ENCODE peak calls at places on chromosome 15, in ten cellular contexts. One of them, this sample, is unnamed.

GRCh38 chr15:71526061-71526460 is 284.3 kb upstream of the NR2E3 start:
- DNase-seq in heart right ventricle: no peak
- DNase-seq in naive thymus-derived CD4-positive, alpha-beta T cell: no peak
- DNase-seq in esophagus squamous epithelium: no peak
- DNase-seq in brain microvascular endothelial cell: peak
- DNase-seq in effector memory CD4-positive, alpha-beta T cell: no peak
- DNase-seq in right cardiac atrium: no peak
- DNase-seq in transverse colon: no peak
- DNase-seq in kidney epithelial cell: no peak
- DNase-seq in ovary: no peak
- DNase-seq in this sample: no peak

GRCh38 chr15:40776537-40777141 is 6.9 kb downstream of the C15orf62 start:
- DNase-seq in heart right ventricle: no peak
- DNase-seq in naive thymus-derived CD4-positive, alpha-beta T cell: no peak
- DNase-seq in esophagus squamous epithelium: no peak
- DNase-seq in brain microvascular endothelial cell: no peak
- DNase-seq in effector memory CD4-positive, alpha-beta T cell: no peak
- DNase-seq in right cardiac atrium: no peak
- DNase-seq in transverse colon: no peak
- DNase-seq in kidney epithelial cell: no peak
- DNase-seq in ovary: no peak
- DNase-seq in this sample: no peak

GRCh38 chr15:98517051-98517450 is 131.3 kb upstream of the IGF1R start:
- DNase-seq in heart right ventricle: no peak
- DNase-seq in naive thymus-derived CD4-positive, alpha-beta T cell: no peak
- DNase-seq in esophagus squamous epithelium: no peak
- DNase-seq in brain microvascular endothelial cell: no peak
- DNase-seq in effector memory CD4-positive, alpha-beta T cell: no peak
- DNase-seq in right cardiac atrium: no peak
- DNase-seq in transverse colon: no peak
- DNase-seq in kidney epithelial cell: no peak
- DNase-seq in ovary: no peak
- DNase-seq in this sample: no peak

GRCh38 chr15:71195242-71195641 is 80.0 kb downstream of the THSD4 start:
- DNase-seq in heart right ventricle: no peak
- DNase-seq in naive thymus-derived CD4-positive, alpha-beta T cell: no peak
- DNase-seq in esophagus squamous epithelium: no peak
- DNase-seq in brain microvascular endothelial cell: no peak
- DNase-seq in effector memory CD4-positive, alpha-beta T cell: no peak
- DNase-seq in right cardiac atrium: no peak
- DNase-seq in transverse colon: no peak
- DNase-seq in kidney epithelial cell: no peak
- DNase-seq in ovary: no peak
- DNase-seq in this sample: no peak

GRCh38 chr15:77162872-77163633 is 92.1 kb upstream of the TSPAN3 start:
- DNase-seq in heart right ventricle: no peak
- DNase-seq in naive thymus-derived CD4-positive, alpha-beta T cell: no peak
- DNase-seq in esophagus squamous epithelium: no peak
- DNase-seq in brain microvascular endothelial cell: no peak
- DNase-seq in effector memory CD4-positive, alpha-beta T cell: no peak
- DNase-seq in right cardiac atrium: no peak
- DNase-seq in transverse colon: no peak
- DNase-seq in kidney epithelial cell: no peak
- DNase-seq in ovary: no peak
- DNase-seq in this sample: no peak

GRCh38 chr15:46644493-46645481 is 1010.0 kb downstream of the SQOR start:
- DNase-seq in heart right ventricle: no peak
- DNase-seq in naive thymus-derived CD4-positive, alpha-beta T cell: no peak
- DNase-seq in esophagus squamous epithelium: no peak
- DNase-seq in brain microvascular endothelial cell: no peak
- DNase-seq in effector memory CD4-positive, alpha-beta T cell: no peak
- DNase-seq in right cardiac atrium: no peak
- DNase-seq in transverse colon: no peak
- DNase-seq in kidney epithelial cell: no peak
- DNase-seq in ovary: no peak
- DNase-seq in this sample: no peak

GRCh38 chr15:74036271-74037170 is 42.0 kb downstream of the PML start:
- DNase-seq in heart right ventricle: peak
- DNase-seq in naive thymus-derived CD4-positive, alpha-beta T cell: no peak
- DNase-seq in esophagus squamous epithelium: no peak
- DNase-seq in brain microvascular endothelial cell: peak
- DNase-seq in effector memory CD4-positive, alpha-beta T cell: no peak
- DNase-seq in right cardiac atrium: peak
- DNase-seq in transverse colon: peak
- DNase-seq in kidney epithelial cell: peak
- DNase-seq in ovary: no peak
- DNase-seq in this sample: no peak

GRCh38 chr15:91853968-91854943 is 748 bp downstream of the SLCO3A1 start:
- DNase-seq in heart right ventricle: peak
- DNase-seq in naive thymus-derived CD4-positive, alpha-beta T cell: peak
- DNase-seq in esophagus squamous epithelium: no peak
- DNase-seq in brain microvascular endothelial cell: no peak
- DNase-seq in effector memory CD4-positive, alpha-beta T cell: peak
- DNase-seq in right cardiac atrium: peak
- DNase-seq in transverse colon: peak
- DNase-seq in kidney epithelial cell: no peak
- DNase-seq in ovary: peak
- DNase-seq in this sample: no peak

GRCh38 chr15:99481831-99482230 is 84.0 kb upstream of the MEF2A start:
- DNase-seq in heart right ventricle: no peak
- DNase-seq in naive thymus-derived CD4-positive, alpha-beta T cell: no peak
- DNase-seq in esophagus squamous epithelium: no peak
- DNase-seq in brain microvascular endothelial cell: no peak
- DNase-seq in effector memory CD4-positive, alpha-beta T cell: no peak
- DNase-seq in right cardiac atrium: no peak
- DNase-seq in transverse colon: no peak
- DNase-seq in kidney epithelial cell: no peak
- DNase-seq in ovary: no peak
- DNase-seq in this sample: no peak

GRCh38 chr15:28026221-28026620 is 72.9 kb downstream of the OCA2 start:
- DNase-seq in heart right ventricle: no peak
- DNase-seq in naive thymus-derived CD4-positive, alpha-beta T cell: no peak
- DNase-seq in esophagus squamous epithelium: no peak
- DNase-seq in brain microvascular endothelial cell: no peak
- DNase-seq in effector memory CD4-positive, alpha-beta T cell: no peak
- DNase-seq in right cardiac atrium: no peak
- DNase-seq in transverse colon: no peak
- DNase-seq in kidney epithelial cell: no peak
- DNase-seq in ovary: no peak
- DNase-seq in this sample: no peak

GRCh38 chr15:100053476-100054121 is 288.2 kb downstream of the ADAMTS17 start:
- DNase-seq in heart right ventricle: no peak
- DNase-seq in naive thymus-derived CD4-positive, alpha-beta T cell: no peak
- DNase-seq in esophagus squamous epithelium: no peak
- DNase-seq in brain microvascular endothelial cell: no peak
- DNase-seq in effector memory CD4-positive, alpha-beta T cell: no peak
- DNase-seq in right cardiac atrium: no peak
- DNase-seq in transverse colon: no peak
- DNase-seq in kidney epithelial cell: no peak
- DNase-seq in ovary: no peak
- DNase-seq in this sample: no peak

GRCh38 chr15:73493936-73494335 is 51.0 kb downstream of the REC114 start:
- DNase-seq in heart right ventricle: no peak
- DNase-seq in naive thymus-derived CD4-positive, alpha-beta T cell: no peak
- DNase-seq in esophagus squamous epithelium: no peak
- DNase-seq in brain microvascular endothelial cell: no peak
- DNase-seq in effector memory CD4-positive, alpha-beta T cell: no peak
- DNase-seq in right cardiac atrium: no peak
- DNase-seq in transverse colon: no peak
- DNase-seq in kidney epithelial cell: no peak
- DNase-seq in ovary: no peak
- DNase-seq in this sample: no peak

GRCh38 chr15:90836296-90836871 is 32.0 kb upstream of the FURIN start:
- DNase-seq in heart right ventricle: peak
- DNase-seq in naive thymus-derived CD4-positive, alpha-beta T cell: no peak
- DNase-seq in esophagus squamous epithelium: no peak
- DNase-seq in brain microvascular endothelial cell: peak
- DNase-seq in effector memory CD4-positive, alpha-beta T cell: no peak
- DNase-seq in right cardiac atrium: no peak
- DNase-seq in transverse colon: no peak
- DNase-seq in kidney epithelial cell: peak
- DNase-seq in ovary: no peak
- DNase-seq in this sample: no peak

GRCh38 chr15:49718234-49718633 is 97.4 kb downstream of the DTWD1 start:
- DNase-seq in heart right ventricle: no peak
- DNase-seq in naive thymus-derived CD4-positive, alpha-beta T cell: no peak
- DNase-seq in esophagus squamous epithelium: no peak
- DNase-seq in brain microvascular endothelial cell: no peak
- DNase-seq in effector memory CD4-positive, alpha-beta T cell: no peak
- DNase-seq in right cardiac atrium: no peak
- DNase-seq in transverse colon: no peak
- DNase-seq in kidney epithelial cell: no peak
- DNase-seq in ovary: no peak
- DNase-seq in this sample: no peak

GRCh38 chr15:93331545-93332117 is 242.6 kb upstream of the RGMA start:
- DNase-seq in heart right ventricle: no peak
- DNase-seq in naive thymus-derived CD4-positive, alpha-beta T cell: no peak
- DNase-seq in esophagus squamous epithelium: no peak
- DNase-seq in brain microvascular endothelial cell: no peak
- DNase-seq in effector memory CD4-positive, alpha-beta T cell: no peak
- DNase-seq in right cardiac atrium: no peak
- DNase-seq in transverse colon: no peak
- DNase-seq in kidney epithelial cell: no peak
- DNase-seq in ovary: no peak
- DNase-seq in this sample: no peak
- H3K4me3 ChIP-seq in heart right ventricle: no peak
- H3K4me3 ChIP-seq in naive thymus-derived CD4-positive, alpha-beta T cell: no peak
- H3K4me3 ChIP-seq in esophagus squamous epithelium: no peak
- H3K4me3 ChIP-seq in brain microvascular endothelial cell: no peak
- H3K4me3 ChIP-seq in effector memory CD4-positive, alpha-beta T cell: no peak
- H3K4me3 ChIP-seq in right cardiac atrium: no peak
- H3K4me3 ChIP-seq in transverse colon: no peak
- H3K4me3 ChIP-seq in kidney epithelial cell: no peak
- H3K4me3 ChIP-seq in ovary: no peak
- H3K4me3 ChIP-seq in this sample: no peak

DNA sequence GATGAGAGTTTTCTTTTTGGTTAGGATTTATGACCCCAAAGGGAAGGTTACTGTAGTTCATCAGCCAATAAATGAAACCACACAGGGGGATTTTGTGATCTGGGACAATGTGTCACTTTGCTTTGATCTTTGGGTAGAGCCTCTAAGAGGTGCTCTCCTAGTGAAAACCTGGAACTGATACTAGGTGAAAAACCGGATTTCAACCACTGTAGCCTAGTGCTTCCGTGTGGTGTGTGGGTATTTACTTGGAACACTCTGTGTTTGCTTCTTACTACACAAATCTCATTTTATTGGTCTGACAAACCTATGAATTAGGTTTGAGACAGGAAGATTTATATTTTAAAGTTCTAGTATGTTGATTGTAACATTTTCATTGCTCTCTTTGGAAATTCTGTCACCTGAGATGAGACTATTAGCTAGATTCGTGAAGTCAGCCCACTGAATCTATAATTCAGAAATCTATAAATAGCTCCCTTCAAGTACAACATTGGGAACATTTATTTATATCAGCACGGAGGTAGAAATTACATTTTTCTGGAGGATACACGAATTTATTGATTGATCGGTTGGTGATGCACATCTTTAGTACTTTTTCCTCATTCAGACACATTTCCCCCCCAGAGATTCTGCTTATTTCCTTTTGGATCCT is 119.8 kb downstream of the AKAP13 start:
- DNase-seq in heart right ventricle: no peak
- DNase-seq in naive thymus-derived CD4-positive, alpha-beta T cell: no peak
- DNase-seq in esophagus squamous epithelium: no peak
- DNase-seq in brain microvascular endothelial cell: no peak
- DNase-seq in effector memory CD4-positive, alpha-beta T cell: no peak
- DNase-seq in right cardiac atrium: no peak
- DNase-seq in transverse colon: no peak
- DNase-seq in kidney epithelial cell: no peak
- DNase-seq in ovary: no peak
- DNase-seq in this sample: no peak
- H3K4me3 ChIP-seq in heart right ventricle: no peak
- H3K4me3 ChIP-seq in naive thymus-derived CD4-positive, alpha-beta T cell: no peak
- H3K4me3 ChIP-seq in esophagus squamous epithelium: no peak
- H3K4me3 ChIP-seq in brain microvascular endothelial cell: no peak
- H3K4me3 ChIP-seq in effector memory CD4-positive, alpha-beta T cell: no peak
- H3K4me3 ChIP-seq in right cardiac atrium: no peak
- H3K4me3 ChIP-seq in transverse colon: no peak
- H3K4me3 ChIP-seq in kidney epithelial cell: no peak
- H3K4me3 ChIP-seq in ovary: no peak
- H3K4me3 ChIP-seq in this sample: no peak

GRCh38 chr15:93070901-93071300 is 18.1 kb downstream of the RGMA start:
- DNase-seq in heart right ventricle: no peak
- DNase-seq in naive thymus-derived CD4-positive, alpha-beta T cell: no peak
- DNase-seq in esophagus squamous epithelium: no peak
- DNase-seq in brain microvascular endothelial cell: no peak
- DNase-seq in effector memory CD4-positive, alpha-beta T cell: no peak
- DNase-seq in right cardiac atrium: no peak
- DNase-seq in transverse colon: no peak
- DNase-seq in kidney epithelial cell: no peak
- DNase-seq in ovary: no peak
- DNase-seq in this sample: no peak
- H3K4me3 ChIP-seq in heart right ventricle: peak
- H3K4me3 ChIP-seq in naive thymus-derived CD4-positive, alpha-beta T cell: no peak
- H3K4me3 ChIP-seq in esophagus squamous epithelium: peak
- H3K4me3 ChIP-seq in brain microvascular endothelial cell: no peak
- H3K4me3 ChIP-seq in effector memory CD4-positive, alpha-beta T cell: no peak
- H3K4me3 ChIP-seq in right cardiac atrium: peak
- H3K4me3 ChIP-seq in transverse colon: peak
- H3K4me3 ChIP-seq in kidney epithelial cell: no peak
- H3K4me3 ChIP-seq in ovary: peak
- H3K4me3 ChIP-seq in this sample: peak

GRCh38 chr15:59300618-59301139 is 72.0 kb downstream of the MYO1E start:
- DNase-seq in heart right ventricle: no peak
- DNase-seq in naive thymus-derived CD4-positive, alpha-beta T cell: no peak
- DNase-seq in esophagus squamous epithelium: no peak
- DNase-seq in brain microvascular endothelial cell: no peak
- DNase-seq in effector memory CD4-positive, alpha-beta T cell: no peak
- DNase-seq in right cardiac atrium: peak
- DNase-seq in transverse colon: peak
- DNase-seq in kidney epithelial cell: no peak
- DNase-seq in ovary: peak
- DNase-seq in this sample: no peak
- H3K4me3 ChIP-seq in heart right ventricle: no peak
- H3K4me3 ChIP-seq in naive thymus-derived CD4-positive, alpha-beta T cell: peak
- H3K4me3 ChIP-seq in esophagus squamous epithelium: no peak
- H3K4me3 ChIP-seq in brain microvascular endothelial cell: no peak
- H3K4me3 ChIP-seq in effector memory CD4-positive, alpha-beta T cell: peak
- H3K4me3 ChIP-seq in right cardiac atrium: no peak
- H3K4me3 ChIP-seq in transverse colon: no peak
- H3K4me3 ChIP-seq in kidney epithelial cell: no peak
- H3K4me3 ChIP-seq in ovary: no peak
- H3K4me3 ChIP-seq in this sample: no peak